ENCODE peak calls at places on chromosome 17, in nine cellular contexts. L is lung; D is GM23338; Q is SK-N-SH; A is cardiac muscle cell; E is CD8-positive, alpha-beta T cell; R is PC-9; C is MM.1S; K is uterus. X is an unnamed sample.

GRCh38 chr17:41474863-41475262 is 6.1 kb downstream of the KRT35 start:
- DNase-seq in E (no peak), A (no peak), R (no peak), D (no peak), C (no peak), K (no peak), Q (no peak), L (no peak), X (no peak)

GRCh38 chr17:57563968-57564367 is 181.1 kb downstream of the CCDC182 start:
- DNase-seq in A (no peak), K (no peak), D (no peak), Q (peak; percentile 74), C (no peak), R (no peak), L (no peak), E (no peak), X (no peak)

GRCh38 chr17:67615011-67615561 is 102.7 kb upstream of the NOL11 start:
- DNase-seq in C (no peak), A (no peak), D (peak; percentile 40), R (no peak), L (no peak), E (no peak), K (no peak), Q (no peak), X (no peak)

GRCh38 chr17:58328195-58329034 is at the start of gene TSPOAP1:
- DNase-seq in L (no peak), Q (peak; percentile 95), A (no peak), K (no peak), C (peak; percentile 79), R (no peak), E (peak; percentile 77), D (peak; percentile 86), X (no peak)

GRCh38 chr17:79053251-79053925 is 21.2 kb upstream of the ENGASE start:
- DNase-seq in Q (no peak), D (no peak), E (no peak), K (no peak), A (no peak), R (no peak), C (no peak), L (no peak), X (no peak)

GRCh38 chr17:45990836-45991235 is 8.2 kb upstream of the STH start:
- DNase-seq in E (no peak), D (no peak), K (no peak), L (no peak), R (no peak), A (no peak), Q (no peak), C (no peak), X (no peak)

GRCh38 chr17:2057130-2057713 is 2.3 kb downstream of the HIC1 start:
- DNase-seq in L (no peak), E (no peak), C (no peak), Q (no peak), D (peak; percentile 59), K (no peak), R (no peak), A (peak; percentile 46), X (no peak)

GRCh38 chr17:43880420-43880991 is 26.8 kb downstream of the MPP2 start:
- DNase-seq in D (peak; percentile 73), E (peak; percentile 38), A (peak; percentile 60), C (peak; percentile 35), L (no peak), K (no peak), Q (peak; percentile 83), R (peak; percentile 59), X (peak; percentile 40)

GRCh38 chr17:57806083-57806830 is 43.6 kb downstream of the MRPS23 start:
- DNase-seq in K (no peak), A (no peak), E (no peak), L (no peak), R (no peak), D (no peak), Q (no peak), C (no peak), X (no peak)

GRCh38 chr17:68821860-68822693 is 133.1 kb downstream of the ABCA8 start:
- DNase-seq in D (no peak), C (no peak), K (no peak), R (peak; percentile 27), L (no peak), E (no peak), A (peak; percentile 67), Q (peak; percentile 10), X (no peak)

GRCh38 chr17:46974086-46974485 is 5.0 kb downstream of the RPRML start:
- DNase-seq in K (no peak), R (no peak), L (no peak), C (no peak), A (no peak), Q (no peak), D (no peak), E (no peak), X (no peak)

GRCh38 chr17:2003525-2003924 is 21.6 kb downstream of the RTN4RL1 start:
- DNase-seq in E (no peak), Q (no peak), K (no peak), D (no peak), R (no peak), L (no peak), C (no peak), A (no peak), X (no peak)

GRCh38 chr17:38705523-38705802 is 390 bp downstream of the MLLT6 start:
- DNase-seq in Q (peak; percentile 85), D (peak; percentile 45), E (no peak), A (no peak), L (no peak), C (no peak), R (peak; percentile 31), K (no peak), X (no peak)

GRCh38 chr17:46212634-46213435 is 19.6 kb upstream of the KANSL1 start:
- DNase-seq in C (peak; percentile 52), L (peak; percentile 68), Q (peak; percentile 77), R (peak; percentile 22), A (peak; percentile 90), E (peak; percentile 70), K (peak; percentile 62), D (peak; percentile 96), X (peak; percentile 82)

GRCh38 chr17:29386760-29387159 is 3.4 kb upstream of the TAOK1 start:
- DNase-seq in Q (no peak), C (no peak), D (no peak), L (no peak), E (no peak), K (no peak), R (no peak), A (no peak), X (no peak)

GRCh38 chr17:29388937-29389336 is 1.2 kb upstream of the TAOK1 start:
- DNase-seq in A (no peak), R (no peak), Q (no peak), D (no peak), K (no peak), L (no peak), E (no peak), C (no peak), X (no peak)

GRCh38 chr17:29389994-29390855 is at the start of gene TAOK1:
- DNase-seq in L (peak; percentile 100), K (peak; percentile 99), E (peak; percentile 98), C (peak; percentile 98), A (peak; percentile 99), Q (peak; percentile 99), D (peak; percentile 99), R (peak; percentile 98), X (peak; percentile 99)

GRCh38 chr17:29383687-29384086 is 6.5 kb upstream of the TAOK1 start:
- DNase-seq in K (no peak), D (no peak), R (no peak), A (no peak), C (no peak), E (no peak), L (no peak), Q (no peak), X (no peak)

DNA sequence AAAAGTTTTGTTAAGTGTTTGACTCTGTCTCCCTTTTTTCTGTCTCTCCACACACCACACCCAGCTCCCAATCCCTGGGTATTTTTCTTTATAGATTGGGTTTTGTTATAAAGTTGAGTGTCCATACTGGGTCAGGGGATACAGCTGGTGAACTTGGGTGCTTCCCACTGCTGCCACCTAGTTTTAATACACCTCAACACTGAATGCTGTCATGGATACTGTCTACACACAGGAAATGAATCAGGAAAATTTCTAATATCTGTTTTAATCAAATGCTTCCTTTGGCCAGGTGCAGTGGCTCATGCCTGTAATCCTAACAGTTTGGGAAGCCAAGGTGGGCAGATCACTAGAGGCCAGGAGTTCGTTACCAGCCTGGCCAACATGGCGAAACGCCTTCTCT is 5.3 kb upstream of the TAOK1 start:
- DNase-seq in C (no peak), R (no peak), E (no peak), K (no peak), D (no peak), A (no peak), Q (no peak), L (no peak), X (no peak)
- TF ChIP-seq CTCF in C (no peak), R (no peak), E (no peak), K (no peak), D (peak; percentile 20), A (no peak), Q (peak; percentile 14), L (no peak), X (no peak)

GRCh38 chr17:63932008-63932561 is at the start of gene CD79B:
- DNase-seq in R (no peak), A (no peak), C (peak; percentile 29), E (peak; percentile 32), L (no peak), Q (peak; percentile 28), D (no peak), K (no peak), X (no peak)
- H3K27ac ChIP-seq in R (no peak within 1 kb of the TSS), A (no peak within 1 kb of the TSS), C (no peak within 1 kb of the TSS), E (peak within 1 kb of the TSS; percentile 36), L (no peak within 1 kb of the TSS), Q (no peak within 1 kb of the TSS), D (no peak within 1 kb of the TSS), K (peak within 1 kb of the TSS; percentile 57), X (no peak within 1 kb of the TSS)

GRCh38 chr17:49018116-49018612 is 21.0 kb downstream of the IGF2BP1 start:
- DNase-seq in C (no peak), E (no peak), R (no peak), K (no peak), Q (no peak), A (no peak), D (no peak), L (no peak), X (no peak)

GRCh38 chr17:49020609-49021008 is 23.4 kb downstream of the IGF2BP1 start:
- DNase-seq in D (no peak), A (no peak), E (no peak), C (no peak), R (no peak), L (no peak), K (no peak), Q (no peak), X (no peak)

GRCh38 chr17:49016775-49017463 is 19.7 kb downstream of the IGF2BP1 start:
- DNase-seq in R (peak; percentile 80), Q (peak; percentile 73), D (no peak), L (no peak), K (peak; percentile 37), C (no peak), A (peak; percentile 33), E (no peak), X (peak; percentile 57)

GRCh38 chr17:49021095-49021767 is 24.0 kb downstream of the IGF2BP1 start:
- DNase-seq in K (no peak), Q (no peak), D (peak; percentile 49), C (no peak), L (no peak), A (no peak), E (no peak), R (no peak), X (no peak)

GRCh38 chr17:49018673-49019215 is 21.6 kb downstream of the IGF2BP1 start:
- DNase-seq in E (no peak), L (no peak), K (no peak), A (no peak), C (no peak), D (no peak), R (no peak), Q (no peak), X (no peak)
- H3K27me3 ChIP-seq in E (peaks cover 7% of the 10 kb centered on the region), L (no peaks in the 10 kb centered on the region), K (peaks cover 16% of the 10 kb centered on the region), A (no peaks in the 10 kb centered on the region), C (peaks cover 71% of the 10 kb centered on the region), D (no peaks in the 10 kb centered on the region), R (no peaks in the 10 kb centered on the region), Q (peaks cover 79% of the 10 kb centered on the region), X (no peaks in the 10 kb centered on the region)

GRCh38 chr17:64750891-64751677 is 89.0 kb upstream of the SMURF2 start:
- DNase-seq in Q (no peak), C (no peak), E (no peak), L (no peak), R (no peak), K (no peak), A (no peak), D (no peak), X (no peak)
- TF ChIP-seq CTCF in Q (no peak), C (no peak), E (no peak), L (no peak), R (no peak), K (no peak), A (no peak), D (no peak), X (no peak)

X was measured in pancreas.